ENCODE peak calls at places on chromosomes 6 and 20, in seven cellular contexts. G is BE2C, X is psoas muscle, W is GM12865, T is cardiac fibroblast, J is MCF 10A, C is tibial artery. V is an unnamed sample.

GRCh38 chr6:54132587-54132986 is 21.3 kb downstream of the MLIP start:
- DNase-seq in G (no peak), X (no peak), W (no peak), T (no peak), J (no peak), C (no peak), V (no peak)

GRCh38 chr6:36289281-36290018 is 19.6 kb downstream of the PNPLA1 start:
- DNase-seq in G (no peak), X (no peak), W (no peak), T (no peak), J (peak), C (no peak), V (no peak)

GRCh38 chr6:127342296-127342945 is 988 bp downstream of the ECHDC1 start:
- DNase-seq in G (no peak), X (no peak), W (peak), T (peak), J (peak), C (no peak), V (peak)

GRCh38 chr6:170180671-170181337 is 110.1 kb downstream of the DLL1 start:
- DNase-seq in G (no peak), X (no peak), W (no peak), T (no peak), J (no peak), C (no peak), V (no peak)

GRCh38 chr6:138226701-138227315 is 8.5 kb upstream of the PBOV1 start:
- DNase-seq in G (no peak), X (no peak), W (no peak), T (no peak), J (no peak), C (no peak), V (no peak)

GRCh38 chr6:166307981-166308768 is at the start of gene PRR18:
- DNase-seq in G (peak), X (no peak), W (peak), T (no peak), J (no peak), C (no peak), V (peak)

GRCh38 chr6:2141644-2142290 is 103.6 kb downstream of the GMDS start:
- DNase-seq in G (no peak), X (no peak), W (no peak), T (no peak), J (no peak), C (no peak), V (no peak)

GRCh38 chr6:116047173-116047933 is 13.3 kb downstream of the FRK start:
- DNase-seq in G (no peak), X (no peak), W (peak), T (no peak), J (no peak), C (no peak), V (no peak)

GRCh38 chr6:6469074-6469473 is 119.4 kb upstream of the LY86 start:
- DNase-seq in G (no peak), X (no peak), W (no peak), T (no peak), J (peak), C (peak), V (no peak)

GRCh38 chr6:69276204-69276603 is 520.6 kb downstream of the LMBRD1 start:
- DNase-seq in G (no peak), X (no peak), W (no peak), T (no peak), J (no peak), C (no peak), V (no peak)

GRCh38 chr6:35611235-35611634 is 77.5 kb downstream of the FKBP5 start:
- DNase-seq in G (no peak), X (no peak), W (peak), T (peak), J (no peak), C (no peak), V (no peak)

GRCh38 chr6:135147637-135148592 is 33.2 kb upstream of the MYB start:
- DNase-seq in G (no peak), X (no peak), W (no peak), T (no peak), J (no peak), C (no peak), V (no peak)

GRCh38 chr6:167392631-167393301 is 67.9 kb downstream of the TTLL2 start:
- DNase-seq in G (no peak), X (no peak), W (no peak), T (peak), J (no peak), C (no peak), V (no peak)

GRCh38 chr20:62066339-62066982 is 780 bp upstream of the TAF4 start:
- DNase-seq in G (peak), X (peak), W (peak), T (peak), J (peak), C (no peak), V (peak)

GRCh38 chr6:93300661-93301060 is 118.7 kb downstream of the EPHA7 start:
- DNase-seq in G (no peak), X (no peak), W (no peak), T (no peak), J (no peak), C (no peak), V (no peak)

GRCh38 chr6:33583591-33584155 is 3.6 kb upstream of the BAK1 start:
- DNase-seq in G (peak), X (no peak), W (no peak), T (no peak), J (no peak), C (no peak), V (peak)

GRCh38 chr6:34891296-34891695 is 2.2 kb downstream of the ANKS1A start:
- DNase-seq in G (no peak), X (no peak), W (no peak), T (no peak), J (no peak), C (no peak), V (no peak)

GRCh38 chr20:20410678-20411077 is 42.8 kb downstream of the INSM1 start:
- DNase-seq in G (peak), X (no peak), W (no peak), T (peak), J (no peak), C (no peak), V (peak)

GRCh38 chr6:11322252-11322885 is 89.9 kb upstream of the NEDD9 start:
- DNase-seq in G (no peak), X (no peak), W (peak), T (no peak), J (no peak), C (no peak), V (no peak)

GRCh38 chr6:154371337-154371736 is 14.7 kb upstream of the IPCEF1 start:
- DNase-seq in G (no peak), X (no peak), W (no peak), T (no peak), J (no peak), C (no peak), V (no peak)

GRCh38 chr20:15556869-15557268 is 1016.4 kb downstream of the KIF16B start:
- DNase-seq in G (no peak), X (no peak), W (no peak), T (no peak), J (peak), C (no peak), V (no peak)

GRCh38 chr6:116265081-116265829 is 11.4 kb upstream of the TSPYL4 start:
- DNase-seq in G (peak), X (no peak), W (no peak), T (peak), J (peak), C (no peak), V (no peak)

GRCh38 chr6:80605165-80605989 is 498.9 kb downstream of the BCKDHB start:
- DNase-seq in G (peak), X (no peak), W (peak), T (peak), J (peak), C (no peak), V (peak)

GRCh38 chr6:80610821-80611220 is 504.4 kb downstream of the BCKDHB start:
- DNase-seq in G (no peak), X (no peak), W (no peak), T (peak), J (peak), C (no peak), V (no peak)

GRCh38 chr6:80608881-80609280 is 502.4 kb downstream of the BCKDHB start:
- DNase-seq in G (no peak), X (no peak), W (no peak), T (peak), J (peak), C (no peak), V (no peak)

DNA sequence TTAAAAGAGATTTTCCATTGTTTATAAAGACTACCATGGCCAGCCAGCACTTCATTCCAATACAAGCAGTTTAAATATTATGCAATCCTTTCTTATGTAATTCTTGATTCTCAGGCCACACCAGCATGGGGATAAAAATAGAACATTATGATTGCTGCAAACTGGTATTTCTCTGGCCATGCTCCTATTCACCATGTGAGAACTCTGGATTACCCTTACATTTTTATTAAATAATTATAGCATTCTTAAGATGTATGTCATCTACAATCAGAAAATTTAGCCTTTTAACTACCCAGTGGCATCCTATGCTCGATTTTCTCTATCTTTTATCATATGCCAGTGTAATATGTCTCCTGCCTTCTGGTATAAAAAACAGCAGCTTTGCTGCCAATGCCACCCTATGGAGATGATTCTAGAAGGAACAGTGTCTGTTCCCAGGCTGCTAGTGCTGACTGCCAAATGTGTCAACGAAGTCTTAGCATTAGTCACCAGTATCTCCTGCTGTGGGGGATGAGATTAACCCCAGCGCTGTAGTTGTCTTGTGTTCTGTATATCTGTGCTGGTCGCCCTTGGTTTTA is 501.4 kb downstream of the BCKDHB start:
- DNase-seq in G (no peak), X (no peak), W (no peak), T (peak), J (peak), C (no peak), V (no peak)
- TF ChIP-seq CTCF in G (no peak), X (no peak), W (no peak), T (no peak), J (no peak), C (no peak), V (no peak)

DNA sequence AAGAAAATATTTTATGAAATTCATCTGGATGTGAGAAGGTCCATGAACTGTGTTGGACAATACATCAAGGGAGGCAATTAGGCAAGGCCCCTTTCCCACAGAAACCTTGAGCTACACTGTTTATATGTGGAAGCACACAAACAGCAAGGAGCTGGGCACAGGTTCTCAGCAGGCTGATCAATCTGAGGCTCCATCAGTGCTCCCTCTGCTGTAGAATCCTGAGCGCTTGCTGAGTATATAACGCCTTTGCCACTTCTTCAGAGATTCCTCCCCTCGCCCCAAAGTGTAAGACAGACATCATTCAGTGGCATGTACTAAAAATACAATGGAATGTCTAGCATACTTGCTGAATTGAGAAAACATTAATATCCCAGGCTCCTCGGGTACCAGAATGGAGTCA is 146.9 kb downstream of the PRKN start:
- DNase-seq in G (no peak), X (no peak), W (no peak), T (no peak), J (no peak), C (no peak), V (no peak)
- TF ChIP-seq CTCF in G (no peak), X (no peak), W (no peak), T (no peak), J (no peak), C (no peak), V (no peak)

GRCh38 chr20:25669826-25670422 is 26.7 kb downstream of the ZNF337 start:
- DNase-seq in G (no peak), X (peak), W (no peak), T (peak), J (peak), C (no peak), V (no peak)
- TF ChIP-seq CTCF in G (peak), X (no peak), W (no peak), T (peak), J (peak), C (no peak), V (peak)

DNA sequence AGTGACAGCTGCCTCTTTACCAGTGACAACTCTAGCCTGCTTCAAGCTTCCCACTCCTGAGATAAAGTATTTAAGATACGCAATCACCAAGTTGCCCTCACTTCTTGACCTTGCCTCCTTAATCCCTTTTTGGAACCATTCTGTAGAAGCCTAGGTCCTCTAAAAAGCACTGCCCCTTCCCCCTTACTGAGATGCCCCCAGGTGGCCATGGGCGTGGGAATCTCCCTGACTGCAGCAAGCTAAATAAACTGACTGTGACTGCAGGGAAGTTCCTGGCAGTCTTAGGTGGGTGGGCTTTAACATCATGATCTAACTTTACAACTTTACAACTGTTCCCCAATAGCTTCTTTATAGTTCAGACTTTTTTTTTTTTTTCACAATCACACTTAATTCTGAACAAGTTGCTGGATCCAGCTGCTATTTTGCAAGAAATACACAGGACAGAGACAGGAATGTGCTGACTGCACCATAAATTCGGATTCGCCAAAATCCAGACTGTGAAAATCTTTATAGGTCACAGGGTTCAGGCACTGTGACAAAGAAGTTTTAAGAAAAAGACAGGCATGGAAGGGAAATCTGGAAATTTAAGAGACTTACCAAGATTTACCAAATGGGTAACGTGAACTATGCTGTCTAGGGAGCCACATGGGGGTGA is 344.2 kb upstream of the SULF2 start:
- DNase-seq in G (no peak), X (no peak), W (no peak), T (peak), J (no peak), C (no peak), V (no peak)
- TF ChIP-seq CTCF in G (no peak), X (no peak), W (no peak), T (no peak), J (no peak), C (no peak), V (no peak)

GRCh38 chr20:4038676-4039075 is 23.3 kb upstream of the RNF24 start:
- DNase-seq in G (no peak), X (no peak), W (no peak), T (no peak), J (no peak), C (no peak), V (no peak)
- TF ChIP-seq CTCF in G (no peak), X (no peak), W (no peak), T (no peak), J (no peak), C (no peak), V (no peak)

GRCh38 chr20:32804817-32805216 is 14.9 kb upstream of the MAPRE1 start:
- DNase-seq in G (no peak), X (no peak), W (no peak), T (no peak), J (no peak), C (no peak), V (no peak)
- TF ChIP-seq CTCF in G (no peak), X (no peak), W (no peak), T (no peak), J (no peak), C (no peak), V (no peak)

GRCh38 chr20:23320317-23320716 is 30.3 kb upstream of the NXT1 start:
- DNase-seq in G (no peak), X (no peak), W (peak), T (peak), J (peak), C (no peak), V (no peak)
- TF ChIP-seq CTCF in G (peak), X (no peak), W (peak), T (peak), J (no peak), C (no peak), V (peak)

V was measured in neural crest cell.